ENCODE peak calls at places on chromosomes 6 and 20, in seven cellular contexts. J is T-helper 2 cell; T is central memory CD4-positive, alpha-beta T cell; Q is iPS-NIHi11; H is astrocyte of the spinal cord; G is stimulated activated CD4-positive, alpha-beta T cell treated with anti-CD3 and anti-CD28 coated beads, TNF-alpha, amount 100 ng/mL, for 1 hour; M is substantia nigra. R is an unnamed sample.

GRCh38 chr20:21301940-21302644 is 1.0 kb upstream of the XRN2 start:
- DNase-seq in T (no peak), J (no peak), Q (no peak), H (no peak), G (no peak), M (no peak), R (no peak)

GRCh38 chr20:37938181-37938775 is 35.4 kb downstream of the VSTM2L start:
- DNase-seq in Q (no peak), H (no peak), J (no peak), G (no peak), T (no peak), M (no peak), R (no peak)

GRCh38 chr6:27684264-27685211 is 211.6 kb upstream of the ZNF184 start:
- DNase-seq in H (peak; percentile 82), J (peak; percentile 70), Q (no peak), M (no peak), T (peak; percentile 59), G (no peak), R (peak; percentile 47)

GRCh38 chr6:20640181-20640580 is 105.9 kb downstream of the CDKAL1 start:
- DNase-seq in H (no peak), T (no peak), Q (no peak), J (no peak), G (no peak), M (no peak), R (no peak)

GRCh38 chr20:17967595-17968365 is 814 bp downstream of the SNX5 start:
- DNase-seq in Q (no peak), H (peak; percentile 59), J (peak; percentile 69), T (no peak), G (no peak), M (no peak), R (no peak)

GRCh38 chr20:53981130-53981529 is 89.3 kb downstream of the BCAS1 start:
- DNase-seq in J (no peak), Q (no peak), G (no peak), T (no peak), M (no peak), H (no peak), R (no peak)

GRCh38 chr6:19024737-19025136 is 637.6 kb downstream of the RNF144B start:
- DNase-seq in G (no peak), Q (peak; percentile 30), J (peak; percentile 0), H (peak; percentile 31), M (no peak), T (no peak), R (no peak)

GRCh38 chr6:149855040-149855654 is 9.0 kb downstream of the LRP11 start:
- DNase-seq in T (no peak), H (peak; percentile 94), M (no peak), Q (no peak), G (no peak), J (no peak), R (no peak)

GRCh38 chr6:149265945-149266344 is 51.6 kb upstream of the TAB2 start:
- DNase-seq in G (no peak), H (no peak), J (no peak), M (no peak), T (no peak), Q (no peak), R (no peak)

GRCh38 chr6:38170666-38171065 is 351.1 kb downstream of the ZFAND3 start:
- DNase-seq in Q (no peak), T (no peak), G (no peak), H (no peak), M (no peak), J (no peak), R (no peak)

GRCh38 chr6:79307321-79308036 is 73.0 kb upstream of the HMGN3 start:
- DNase-seq in J (no peak), M (no peak), Q (no peak), G (no peak), T (no peak), H (no peak), R (no peak)

GRCh38 chr6:157982297-157982579 is 575 bp downstream of the SYNJ2 start:
- DNase-seq in T (peak; percentile 16), M (no peak), Q (no peak), J (peak; percentile 44), G (no peak), H (no peak), R (no peak)

GRCh38 chr6:158311193-158311592 is 1.1 kb upstream of the TULP4 start:
- DNase-seq in J (no peak), Q (no peak), M (no peak), H (no peak), T (no peak), G (no peak), R (no peak)